ENCODE peak calls at places on chromosomes 7 and 10, in seven cellular contexts. F is RWPE1, Y is mucosa of descending colon, U is activated T-helper 1 cell treated with Interleukin-2 at 50 U/mL for 16 hours, P is colonic mucosa, X is C1 segment of cervical spinal cord, H is iris pigment epithelial cell. C is an unnamed sample.

GRCh38 chr10:17668435-17669184 is 24.7 kb downstream of the STAM start:
- DNase-seq in U (no peak), F (no peak), P (no peak), X (no peak), Y (no peak), H (no peak), C (no peak)

GRCh38 chr7:55514546-55515265 is 57.6 kb downstream of the VOPP1 start:
- DNase-seq in U (no peak), F (no peak), H (no peak), Y (no peak), P (no peak), X (no peak), C (peak; percentile 46)

GRCh38 chr10:98427011-98427515 is 12.1 kb upstream of the PYROXD2 start:
- DNase-seq in U (no peak), P (no peak), Y (no peak), H (no peak), F (no peak), X (no peak), C (no peak)

GRCh38 chr10:111830360-111830759 is 353.2 kb downstream of the GPAM start:
- DNase-seq in U (no peak), P (no peak), F (no peak), X (no peak), H (no peak), Y (no peak), C (no peak)

GRCh38 chr10:112827091-112827490 is 123.0 kb upstream of the TCF7L2 start:
- DNase-seq in P (no peak), U (no peak), X (no peak), Y (no peak), F (no peak), H (no peak), C (no peak)

GRCh38 chr10:33412261-33413092 is 78.0 kb upstream of the NRP1 start:
- DNase-seq in Y (no peak), H (peak; percentile 95), U (no peak), P (no peak), X (no peak), F (peak; percentile 27), C (no peak)

GRCh38 chr7:4801839-4802231 is 26.4 kb downstream of the AP5Z1 start:
- DNase-seq in F (no peak), P (no peak), U (no peak), X (no peak), Y (peak; percentile 41), H (no peak), C (no peak)

GRCh38 chr10:114856544-114857287 is 35.1 kb downstream of the FHIP2A start:
- DNase-seq in X (no peak), F (peak; percentile 56), U (no peak), H (peak; percentile 93), Y (no peak), P (no peak), C (no peak)

GRCh38 chr10:20396168-20396567 is 500.9 kb downstream of the NEBL start:
- DNase-seq in H (no peak), Y (no peak), F (no peak), U (no peak), X (no peak), P (no peak), C (no peak)

GRCh38 chr7:152402384-152403250 is 33.2 kb downstream of the KMT2C start:
- DNase-seq in F (no peak), H (peak; percentile 34), X (no peak), P (no peak), U (no peak), Y (no peak), C (no peak)

GRCh38 chr7:1289681-1290261 is 57.1 kb downstream of the UNCX start:
- DNase-seq in Y (no peak), X (no peak), H (peak; percentile 10), P (no peak), F (no peak), U (no peak), C (no peak)

GRCh38 chr7:24290004-24290641 is 6.1 kb downstream of the NPY start:
- DNase-seq in Y (no peak), F (peak; percentile 53), U (no peak), H (peak; percentile 55), P (peak; percentile 21), X (no peak), C (peak; percentile 56)

GRCh38 chr7:27994639-27995038 is 186.0 kb downstream of the JAZF1 start:
- DNase-seq in X (no peak), P (peak; percentile 50), F (no peak), Y (no peak), H (peak; percentile 39), U (no peak), C (no peak)

GRCh38 chr10:8416192-8416701 is 361.8 kb downstream of the GATA3 start:
- DNase-seq in X (no peak), F (no peak), H (no peak), P (no peak), Y (no peak), U (no peak), C (no peak)

GRCh38 chr7:82416402-82416801 is 27.2 kb downstream of the CACNA2D1 start:
- DNase-seq in H (no peak), Y (no peak), X (no peak), P (no peak), F (no peak), U (no peak), C (no peak)

GRCh38 chr10:126065751-126066150 is 169.4 kb downstream of the FANK1 start:
- DNase-seq in P (no peak), Y (no peak), F (peak; percentile 36), H (no peak), U (no peak), X (no peak), C (no peak)

GRCh38 chr10:102970941-102971340 is 52.8 kb downstream of the CNNM2 start:
- DNase-seq in P (no peak), H (no peak), X (no peak), U (no peak), Y (no peak), F (no peak), C (no peak)

GRCh38 chr10:131556897-131557500 is 245.5 kb upstream of the TCERG1L start:
- DNase-seq in F (no peak), X (no peak), P (no peak), Y (no peak), H (no peak), U (no peak), C (no peak)

GRCh38 chr10:109894516-109894915 is 28.8 kb downstream of the XPNPEP1 start:
- DNase-seq in P (no peak), H (peak; percentile 94), Y (no peak), F (peak; percentile 74), X (no peak), U (no peak), C (no peak)

GRCh38 chr10:74234569-74234968 is 83.5 kb downstream of the ADK start:
- DNase-seq in Y (no peak), X (no peak), U (no peak), F (peak; percentile 29), P (no peak), H (peak; percentile 19), C (no peak)

GRCh38 chr10:24642921-24643678 is 80.6 kb downstream of the ARHGAP21 start:
- DNase-seq in F (peak; percentile 81), Y (no peak), U (no peak), H (peak; percentile 83), X (no peak), P (peak; percentile 37), C (peak; percentile 22)

GRCh38 chr7:100965723-100966541 is 3.4 kb upstream of the MUC12 start:
- DNase-seq in F (peak; percentile 69), X (no peak), Y (peak; percentile 89), U (peak; percentile 50), P (peak; percentile 94), H (peak; percentile 66), C (peak; percentile 86)

GRCh38 chr10:101939273-101939635 is 95.7 kb upstream of the KCNIP2 start:
- DNase-seq in U (no peak), H (peak; percentile 98), X (no peak), F (peak; percentile 78), Y (no peak), P (no peak), C (no peak)

GRCh38 chr7:127619681-127620405 is 1.9 kb upstream of the PAX4 start:
- DNase-seq in F (no peak), X (no peak), P (no peak), H (no peak), Y (no peak), U (no peak), C (no peak)

GRCh38 chr10:27995311-27995710 is 3.6 kb downstream of the ODAD2 start:
- DNase-seq in P (no peak), H (no peak), Y (no peak), U (no peak), X (no peak), F (no peak), C (no peak)